ENCODE peak calls at places on chromosome 16, in seven cellular contexts. One of them, this sample, is unnamed.

GRCh38 chr16:38941-39892 is 14.2 kb downstream of the POLR3K start:
- DNase-seq in trophoblast cell: no peak
- DNase-seq in mesenchymal stem cell: no peak
- DNase-seq in H9: no peak
- DNase-seq in IMR-90: no peak
- DNase-seq in mesendoderm: no peak
- DNase-seq in neuronal stem cell: no peak
- DNase-seq in this sample: no peak

GRCh38 chr16:88643546-88643932 is 5.2 kb downstream of the IL17C start:
- DNase-seq in H9: no peak
- DNase-seq in mesenchymal stem cell: no peak
- DNase-seq in neuronal stem cell: no peak
- DNase-seq in mesendoderm: no peak
- DNase-seq in trophoblast cell: no peak
- DNase-seq in IMR-90: no peak
- DNase-seq in this sample: no peak

GRCh38 chr16:28289939-28290862 is 2.1 kb upstream of the SBK1 start:
- DNase-seq in IMR-90: no peak
- DNase-seq in neuronal stem cell: no peak
- DNase-seq in H9: no peak
- DNase-seq in trophoblast cell: no peak
- DNase-seq in mesenchymal stem cell: no peak
- DNase-seq in mesendoderm: no peak
- DNase-seq in this sample: no peak

GRCh38 chr16:27285676-27286196 is 17.2 kb upstream of the NSMCE1 start:
- DNase-seq in IMR-90: no peak
- DNase-seq in neuronal stem cell: no peak
- DNase-seq in mesenchymal stem cell: no peak
- DNase-seq in H9: no peak
- DNase-seq in mesendoderm: no peak
- DNase-seq in trophoblast cell: no peak
- DNase-seq in this sample: no peak

GRCh38 chr16:67528222-67528869 is at the start of gene RIPOR1:
- DNase-seq in neuronal stem cell: peak
- DNase-seq in mesendoderm: peak
- DNase-seq in trophoblast cell: no peak
- DNase-seq in mesenchymal stem cell: peak
- DNase-seq in IMR-90: no peak
- DNase-seq in H9: peak
- DNase-seq in this sample: no peak

GRCh38 chr16:28589069-28589468 is 7.8 kb downstream of the SULT1A2 start:
- DNase-seq in H9: no peak
- DNase-seq in trophoblast cell: no peak
- DNase-seq in mesenchymal stem cell: no peak
- DNase-seq in mesendoderm: no peak
- DNase-seq in neuronal stem cell: no peak
- DNase-seq in IMR-90: no peak
- DNase-seq in this sample: no peak

GRCh38 chr16:73792199-73793108 is 504.2 kb upstream of the PSMD7 start:
- DNase-seq in mesenchymal stem cell: no peak
- DNase-seq in trophoblast cell: no peak
- DNase-seq in neuronal stem cell: no peak
- DNase-seq in IMR-90: no peak
- DNase-seq in H9: no peak
- DNase-seq in mesendoderm: no peak
- DNase-seq in this sample: no peak

GRCh38 chr16:85164838-85165516 is 52.7 kb upstream of the CIBAR2 start:
- DNase-seq in mesenchymal stem cell: no peak
- DNase-seq in mesendoderm: no peak
- DNase-seq in neuronal stem cell: no peak
- DNase-seq in H9: no peak
- DNase-seq in IMR-90: no peak
- DNase-seq in trophoblast cell: no peak
- DNase-seq in this sample: no peak

GRCh38 chr16:65111306-65111705 is 10.6 kb downstream of the CDH11 start:
- DNase-seq in H9: no peak
- DNase-seq in mesenchymal stem cell: no peak
- DNase-seq in trophoblast cell: no peak
- DNase-seq in IMR-90: no peak
- DNase-seq in mesendoderm: no peak
- DNase-seq in neuronal stem cell: no peak
- DNase-seq in this sample: no peak

GRCh38 chr16:86016201-86016965 is 117.4 kb downstream of the IRF8 start:
- DNase-seq in mesenchymal stem cell: peak
- DNase-seq in H9: peak
- DNase-seq in mesendoderm: peak
- DNase-seq in neuronal stem cell: peak
- DNase-seq in trophoblast cell: peak
- DNase-seq in IMR-90: peak
- DNase-seq in this sample: peak

GRCh38 chr16:12187939-12188673 is 211.6 kb downstream of the SNX29 start:
- DNase-seq in H9: no peak
- DNase-seq in mesenchymal stem cell: no peak
- DNase-seq in IMR-90: no peak
- DNase-seq in trophoblast cell: no peak
- DNase-seq in neuronal stem cell: no peak
- DNase-seq in mesendoderm: no peak
- DNase-seq in this sample: no peak

GRCh38 chr16:10514369-10515055 is 65.9 kb downstream of the EMP2 start:
- DNase-seq in trophoblast cell: peak
- DNase-seq in H9: no peak
- DNase-seq in neuronal stem cell: peak
- DNase-seq in mesenchymal stem cell: peak
- DNase-seq in mesendoderm: peak
- DNase-seq in IMR-90: peak
- DNase-seq in this sample: no peak

GRCh38 chr16:81148277-81148676 is 52.1 kb upstream of the GCSH start:
- DNase-seq in trophoblast cell: no peak
- DNase-seq in IMR-90: no peak
- DNase-seq in mesenchymal stem cell: no peak
- DNase-seq in mesendoderm: no peak
- DNase-seq in H9: no peak
- DNase-seq in neuronal stem cell: peak
- DNase-seq in this sample: no peak

GRCh38 chr16:15701975-15702970 is 52.2 kb downstream of the NDE1 start:
- DNase-seq in H9: no peak
- DNase-seq in neuronal stem cell: no peak
- DNase-seq in mesendoderm: no peak
- DNase-seq in trophoblast cell: peak
- DNase-seq in IMR-90: peak
- DNase-seq in mesenchymal stem cell: peak
- DNase-seq in this sample: no peak

GRCh38 chr16:21302454-21302853 is 24.4 kb upstream of the CRYM start:
- DNase-seq in trophoblast cell: no peak
- DNase-seq in mesendoderm: peak
- DNase-seq in neuronal stem cell: no peak
- DNase-seq in H9: no peak
- DNase-seq in mesenchymal stem cell: peak
- DNase-seq in IMR-90: peak
- DNase-seq in this sample: no peak

GRCh38 chr16:21300309-21301167 is 22.4 kb upstream of the CRYM start:
- DNase-seq in mesendoderm: peak
- DNase-seq in H9: peak
- DNase-seq in neuronal stem cell: peak
- DNase-seq in mesenchymal stem cell: peak
- DNase-seq in trophoblast cell: peak
- DNase-seq in IMR-90: peak
- DNase-seq in this sample: peak

GRCh38 chr16:21301895-21302291 is 23.8 kb upstream of the CRYM start:
- DNase-seq in mesendoderm: peak
- DNase-seq in trophoblast cell: no peak
- DNase-seq in neuronal stem cell: no peak
- DNase-seq in mesenchymal stem cell: no peak
- DNase-seq in IMR-90: peak
- DNase-seq in H9: no peak
- DNase-seq in this sample: no peak

GRCh38 chr16:21301168-21301894 is 23.2 kb upstream of the CRYM start:
- DNase-seq in trophoblast cell: peak
- DNase-seq in neuronal stem cell: peak
- DNase-seq in H9: peak
- DNase-seq in mesendoderm: peak
- DNase-seq in mesenchymal stem cell: peak
- DNase-seq in IMR-90: peak
- DNase-seq in this sample: peak

DNA sequence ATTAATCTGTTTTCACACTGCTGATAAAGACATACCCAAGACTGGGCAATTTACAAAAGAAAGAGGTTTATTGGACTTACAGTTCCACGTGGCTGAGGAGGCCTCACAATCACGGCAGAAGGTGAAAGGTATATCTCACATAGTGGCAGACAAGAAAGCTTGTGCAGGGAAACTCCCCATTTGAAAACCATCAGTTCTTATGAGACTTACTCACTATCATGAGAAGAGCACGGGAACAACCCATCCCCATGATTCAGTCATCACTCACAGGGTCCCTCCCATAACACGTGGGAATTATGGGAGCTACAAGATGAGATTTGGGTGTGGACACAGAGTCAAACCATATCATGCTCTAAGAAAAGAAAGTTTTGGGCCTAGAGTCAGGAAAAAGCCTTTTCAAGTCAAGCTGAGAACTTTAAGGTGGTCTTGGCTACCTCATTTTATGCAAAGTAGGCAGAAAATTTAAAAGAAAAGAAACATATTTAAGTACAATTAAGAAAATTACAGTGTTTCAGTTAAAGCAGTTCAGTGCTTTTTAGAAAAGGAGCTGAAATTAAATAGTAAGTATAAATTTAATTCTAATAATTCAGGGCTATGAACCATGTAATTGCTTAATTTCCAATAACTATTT is 24.9 kb upstream of the CRYM start:
- DNase-seq in mesenchymal stem cell: peak
- DNase-seq in trophoblast cell: no peak
- DNase-seq in H9: no peak
- DNase-seq in IMR-90: peak
- DNase-seq in mesendoderm: peak
- DNase-seq in neuronal stem cell: no peak
- DNase-seq in this sample: no peak
- H3K18ac ChIP-seq in mesenchymal stem cell: no peak
- H3K18ac ChIP-seq in trophoblast cell: no peak
- H3K18ac ChIP-seq in H9: no peak
- H3K18ac ChIP-seq in IMR-90: peak
- H3K18ac ChIP-seq in mesendoderm: no peak
- H3K18ac ChIP-seq in neuronal stem cell: no peak
- H3K18ac ChIP-seq in this sample: no peak

GRCh38 chr16:19926449-19927390 is 42.1 kb upstream of the GPRC5B start:
- DNase-seq in IMR-90: peak
- DNase-seq in trophoblast cell: no peak
- DNase-seq in H9: peak
- DNase-seq in mesendoderm: peak
- DNase-seq in neuronal stem cell: no peak
- DNase-seq in mesenchymal stem cell: peak
- DNase-seq in this sample: no peak
- H3K18ac ChIP-seq in IMR-90: no peak
- H3K18ac ChIP-seq in trophoblast cell: no peak
- H3K18ac ChIP-seq in H9: no peak
- H3K18ac ChIP-seq in mesendoderm: no peak
- H3K18ac ChIP-seq in neuronal stem cell: no peak
- H3K18ac ChIP-seq in mesenchymal stem cell: peak
- H3K18ac ChIP-seq in this sample: no peak

GRCh38 chr16:3281222-3281621 is 2.1 kb upstream of the ZNF263 start:
- DNase-seq in neuronal stem cell: no peak
- DNase-seq in mesendoderm: no peak
- DNase-seq in IMR-90: no peak
- DNase-seq in trophoblast cell: no peak
- DNase-seq in H9: no peak
- DNase-seq in mesenchymal stem cell: no peak
- DNase-seq in this sample: no peak

GRCh38 chr16:3285131-3285530 is 1.8 kb downstream of the ZNF263 start:
- DNase-seq in H9: no peak
- DNase-seq in trophoblast cell: no peak
- DNase-seq in neuronal stem cell: no peak
- DNase-seq in mesendoderm: peak
- DNase-seq in mesenchymal stem cell: no peak
- DNase-seq in IMR-90: no peak
- DNase-seq in this sample: no peak

GRCh38 chr16:3283525-3284447 is 495 bp downstream of the ZNF263 start:
- DNase-seq in IMR-90: no peak
- DNase-seq in trophoblast cell: no peak
- DNase-seq in mesenchymal stem cell: peak
- DNase-seq in mesendoderm: peak
- DNase-seq in H9: no peak
- DNase-seq in neuronal stem cell: no peak
- DNase-seq in this sample: no peak

GRCh38 chr16:3282747-3283524 is at the start of gene ZNF263:
- DNase-seq in IMR-90: peak
- DNase-seq in H9: peak
- DNase-seq in mesenchymal stem cell: peak
- DNase-seq in neuronal stem cell: peak
- DNase-seq in mesendoderm: peak
- DNase-seq in trophoblast cell: peak
- DNase-seq in this sample: peak

DNA sequence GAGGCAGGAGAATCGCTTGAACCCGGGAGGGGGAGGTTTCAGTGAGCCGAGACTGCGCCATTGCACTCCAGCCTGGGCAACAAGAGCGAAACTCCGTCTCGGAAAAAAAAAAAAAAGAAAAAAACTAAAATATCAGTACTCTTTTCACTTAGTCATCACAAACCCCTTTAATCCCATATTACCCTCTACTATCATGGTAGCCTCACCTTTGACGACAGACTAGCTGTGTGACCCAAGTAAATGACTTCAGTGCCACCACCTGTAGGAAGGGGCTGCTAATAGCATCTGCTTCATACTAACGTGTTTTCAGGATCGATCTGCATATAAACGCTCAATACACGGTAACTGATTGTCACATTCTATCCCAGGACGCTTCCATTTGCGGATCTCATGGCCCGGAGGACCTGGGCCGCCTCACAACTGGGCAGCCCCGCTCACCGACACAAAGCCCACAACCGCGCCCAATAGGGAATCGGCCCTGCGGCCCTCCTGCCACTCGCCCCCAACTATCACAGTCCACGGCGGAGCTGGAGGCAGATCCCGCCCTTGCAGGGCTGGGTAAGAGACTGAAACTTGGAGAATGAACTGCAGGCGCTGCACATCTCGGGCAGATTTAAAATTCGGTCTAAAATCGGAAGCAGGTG is 1.1 kb upstream of the ZNF263 start:
- DNase-seq in neuronal stem cell: no peak
- DNase-seq in trophoblast cell: peak
- DNase-seq in H9: peak
- DNase-seq in mesenchymal stem cell: peak
- DNase-seq in mesendoderm: peak
- DNase-seq in IMR-90: peak
- DNase-seq in this sample: no peak
- H3K18ac ChIP-seq in neuronal stem cell: peak
- H3K18ac ChIP-seq in trophoblast cell: peak
- H3K18ac ChIP-seq in H9: peak
- H3K18ac ChIP-seq in mesenchymal stem cell: peak
- H3K18ac ChIP-seq in mesendoderm: peak
- H3K18ac ChIP-seq in IMR-90: peak
- H3K18ac ChIP-seq in this sample: peak

DNA sequence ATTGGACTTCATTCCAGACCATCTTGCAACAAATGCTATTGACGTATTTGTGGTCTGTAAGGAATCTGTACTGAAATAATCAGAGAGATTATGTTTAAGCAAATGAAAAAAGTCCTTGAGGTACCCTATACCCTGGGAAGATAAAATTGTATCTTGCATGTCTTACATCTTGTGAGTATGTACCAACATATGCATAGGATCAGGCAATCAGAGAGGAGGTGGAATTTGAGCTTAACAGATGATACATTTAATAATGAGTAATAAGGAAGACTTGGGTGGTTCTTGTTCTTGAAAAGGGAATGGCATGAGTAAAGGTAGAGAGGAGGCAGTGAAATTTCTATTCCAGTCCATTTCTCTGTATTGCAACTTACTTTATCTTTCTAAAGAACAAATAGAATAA is 10.6 kb downstream of the MOSMO start:
- DNase-seq in mesendoderm: no peak
- DNase-seq in neuronal stem cell: no peak
- DNase-seq in mesenchymal stem cell: no peak
- DNase-seq in H9: no peak
- DNase-seq in IMR-90: peak
- DNase-seq in trophoblast cell: no peak
- DNase-seq in this sample: no peak
- H3K18ac ChIP-seq in mesendoderm: no peak
- H3K18ac ChIP-seq in neuronal stem cell: no peak
- H3K18ac ChIP-seq in mesenchymal stem cell: no peak
- H3K18ac ChIP-seq in H9: no peak
- H3K18ac ChIP-seq in IMR-90: no peak
- H3K18ac ChIP-seq in trophoblast cell: no peak
- H3K18ac ChIP-seq in this sample: no peak